ENCODE peak calls at places on chromosomes 3 and 15, in five cellular contexts. C, S, N, R and W are unnamed samples.

GRCh38 chr3:61371123-61371522 is 119.9 kb upstream of the FHIT start:
- DNase-seq in N (peak), C (peak), R (peak), S (peak), W (no peak)

GRCh38 chr3:116112686-116113085 is 332.6 kb downstream of the LSAMP start:
- DNase-seq in N (no peak), R (no peak), C (no peak), S (no peak), W (no peak)

GRCh38 chr3:194540268-194540937 is 53.6 kb upstream of the ATP13A3 start:
- DNase-seq in S (no peak), R (no peak), N (no peak), C (no peak), W (no peak)

GRCh38 chr3:181913254-181913653 is 201.5 kb downstream of the SOX2 start:
- DNase-seq in N (no peak), R (no peak), S (no peak), C (no peak), W (no peak)

GRCh38 chr15:65450556-65450955 is 27.8 kb upstream of the IGDCC4 start:
- DNase-seq in S (no peak), C (no peak), N (no peak), R (no peak), W (no peak)

GRCh38 chr15:56817266-56817665 is 84.0 kb upstream of the ZNF280D start:
- DNase-seq in C (no peak), S (no peak), R (no peak), N (no peak), W (no peak)

GRCh38 chr3:65669163-65669875 is 369.4 kb downstream of the MAGI1 start:
- DNase-seq in C (no peak), N (no peak), R (peak), S (no peak), W (no peak)

GRCh38 chr15:31930967-31931366 is 99.3 kb upstream of the CHRNA7 start:
- DNase-seq in S (no peak), N (no peak), R (no peak), C (no peak), W (no peak)

GRCh38 chr3:139552632-139553335 is 13.2 kb upstream of the RBP1 start:
- DNase-seq in N (no peak), R (no peak), C (no peak), S (no peak), W (no peak)

GRCh38 chr15:30921781-30922371 is 18.2 kb downstream of the FAN1 start:
- DNase-seq in S (no peak), C (peak), N (no peak), R (no peak), W (no peak)

GRCh38 chr3:122671543-122671942 is 9.1 kb upstream of the PARP14 start:
- DNase-seq in R (no peak), N (no peak), S (no peak), C (no peak), W (no peak)

GRCh38 chr3:55330355-55330754 is 156.8 kb downstream of the WNT5A start:
- DNase-seq in C (no peak), N (no peak), S (no peak), R (no peak), W (no peak)

GRCh38 chr3:129973853-129974252 is 667 bp upstream of the TRH start:
- DNase-seq in R (no peak), C (no peak), N (no peak), S (no peak), W (no peak)

GRCh38 chr15:69576948-69577351 is 124.3 kb downstream of the RPLP1 start:
- DNase-seq in C (no peak), N (no peak), R (no peak), S (peak), W (no peak)

GRCh38 chr3:42118762-42119361 is 27.7 kb downstream of the TRAK1 start:
- DNase-seq in R (peak), C (peak), N (peak), S (peak), W (no peak)

GRCh38 chr3:57935539-57935938 is 72.7 kb upstream of the FLNB start:
- DNase-seq in C (no peak), N (no peak), R (no peak), S (no peak), W (no peak)

GRCh38 chr3:150760431-150761200 is 2.4 kb downstream of the SIAH2 start:
- DNase-seq in N (peak), C (no peak), R (no peak), S (no peak), W (no peak)

GRCh38 chr3:39456159-39456558 is 11.3 kb upstream of the MOBP start:
- DNase-seq in S (no peak), C (no peak), N (no peak), R (no peak), W (no peak)

GRCh38 chr3:43894176-43895049 is 203.7 kb downstream of the ABHD5 start:
- DNase-seq in C (peak), R (no peak), S (peak), N (peak), W (no peak)

GRCh38 chr3:154389861-154390260 is 40.1 kb downstream of the GPR149 start:
- DNase-seq in C (no peak), R (peak), N (no peak), S (no peak), W (no peak)

GRCh38 chr3:73552700-73553099 is 72.0 kb downstream of the PDZRN3 start:
- DNase-seq in R (no peak), S (no peak), C (no peak), N (no peak), W (no peak)

GRCh38 chr15:96330450-96331140 is at the start of gene NR2F2:
- DNase-seq in R (peak), S (no peak), C (peak), N (peak), W (peak)

GRCh38 chr15:49239105-49239504 is 69.1 kb downstream of the GALK2 start:
- DNase-seq in N (no peak), S (no peak), C (no peak), R (no peak), W (no peak)

GRCh38 chr3:53182759-53183355 is 21.8 kb downstream of the PRKCD start:
- DNase-seq in R (no peak), S (no peak), N (no peak), C (no peak), W (no peak)

GRCh38 chr3:105863608-105864007 is 5.2 kb downstream of the CBLB start:
- DNase-seq in N (no peak), S (no peak), R (no peak), C (no peak), W (no peak)

GRCh38 chr3:127216415-127217261 is 23.7 kb downstream of the PRR23E start:
- DNase-seq in S (no peak), C (no peak), R (no peak), N (no peak), W (no peak)

GRCh38 chr3:167102071-167102470 is 278.0 kb downstream of the ZBBX start:
- DNase-seq in S (peak), N (no peak), C (no peak), R (peak), W (no peak)

GRCh38 chr3:138349926-138350665 is 1.7 kb downstream of the MRAS start:
- DNase-seq in S (no peak), N (no peak), C (peak), R (peak), W (no peak)

GRCh38 chr15:58676766-58677165 is 72.7 kb downstream of the ADAM10 start:
- DNase-seq in N (no peak), S (no peak), C (no peak), R (no peak), W (no peak)

GRCh38 chr15:58678683-58679082 is 70.8 kb downstream of the ADAM10 start:
- DNase-seq in N (no peak), R (no peak), C (no peak), S (no peak), W (no peak)

GRCh38 chr15:58682234-58682633 is 67.3 kb downstream of the ADAM10 start:
- DNase-seq in N (no peak), C (no peak), R (no peak), S (no peak), W (no peak)

DNA sequence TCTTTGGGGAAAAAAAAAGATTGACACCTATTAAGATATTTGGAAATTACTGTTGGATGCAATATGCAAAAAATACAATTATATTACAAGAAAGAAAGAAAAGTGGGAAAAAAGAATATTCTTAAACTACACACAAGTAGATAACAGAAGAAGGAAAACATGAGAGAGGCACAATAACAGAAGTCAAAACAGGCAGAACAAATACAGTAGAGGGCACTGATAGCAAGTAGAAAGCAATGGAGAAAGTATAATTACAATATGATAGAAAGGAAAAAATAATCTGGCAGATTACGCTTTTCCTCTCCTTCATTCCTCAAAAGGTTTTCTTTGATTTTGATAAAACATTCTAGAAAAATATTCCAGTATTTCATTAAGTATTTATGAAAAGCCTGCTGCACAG is 72.1 kb downstream of the ADAM10 start:
- DNase-seq in S (no peak), R (no peak), N (no peak), C (no peak), W (no peak)
- TF ChIP-seq CTCF in S (peak), R (no peak), N (peak), C (no peak), W (no peak)

GRCh38 chr3:158313344-158313927 is 203.5 kb downstream of the RSRC1 start:
- DNase-seq in R (peak), C (no peak), N (peak), S (peak), W (no peak)
- TF ChIP-seq CTCF in R (peak), C (peak), N (peak), S (peak), W (peak)

DNA sequence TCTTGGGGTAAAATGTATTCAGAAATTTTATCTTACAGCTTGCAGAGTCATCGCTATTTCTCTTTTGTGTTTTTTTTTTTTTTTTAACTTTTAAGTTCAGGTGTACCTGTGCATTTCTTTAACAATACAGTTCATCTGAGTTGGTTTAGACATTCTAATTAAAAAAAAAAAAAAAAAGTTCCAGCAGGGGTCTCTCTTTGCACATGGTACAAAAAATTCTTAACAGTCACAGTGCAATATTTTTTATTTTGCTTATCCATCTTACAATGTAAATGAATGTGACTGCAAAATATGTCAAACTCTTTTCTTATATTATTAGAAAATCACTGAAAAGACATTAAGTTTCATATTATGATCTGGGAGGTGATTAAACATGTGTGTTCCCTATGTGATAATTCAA is 47.5 kb upstream of the SLC9A9 start:
- DNase-seq in C (no peak), S (peak), R (no peak), N (peak), W (no peak)
- TF ChIP-seq CTCF in C (peak), S (peak), R (no peak), N (peak), W (peak)

GRCh38 chr15:83444936-83445335 is 2.2 kb upstream of the SH3GL3 start:
- DNase-seq in R (no peak), N (no peak), S (no peak), C (no peak), W (no peak)

GRCh38 chr15:83446417-83446816 is 724 bp upstream of the SH3GL3 start:
- DNase-seq in R (no peak), N (no peak), S (no peak), C (no peak), W (no peak)

GRCh38 chr15:83449250-83449671 is 2.1 kb downstream of the SH3GL3 start:
- DNase-seq in R (no peak), N (no peak), S (no peak), C (no peak), W (no peak)

GRCh38 chr15:83445653-83446052 is 1.5 kb upstream of the SH3GL3 start:
- DNase-seq in S (no peak), N (no peak), R (no peak), C (no peak), W (no peak)

DNA sequence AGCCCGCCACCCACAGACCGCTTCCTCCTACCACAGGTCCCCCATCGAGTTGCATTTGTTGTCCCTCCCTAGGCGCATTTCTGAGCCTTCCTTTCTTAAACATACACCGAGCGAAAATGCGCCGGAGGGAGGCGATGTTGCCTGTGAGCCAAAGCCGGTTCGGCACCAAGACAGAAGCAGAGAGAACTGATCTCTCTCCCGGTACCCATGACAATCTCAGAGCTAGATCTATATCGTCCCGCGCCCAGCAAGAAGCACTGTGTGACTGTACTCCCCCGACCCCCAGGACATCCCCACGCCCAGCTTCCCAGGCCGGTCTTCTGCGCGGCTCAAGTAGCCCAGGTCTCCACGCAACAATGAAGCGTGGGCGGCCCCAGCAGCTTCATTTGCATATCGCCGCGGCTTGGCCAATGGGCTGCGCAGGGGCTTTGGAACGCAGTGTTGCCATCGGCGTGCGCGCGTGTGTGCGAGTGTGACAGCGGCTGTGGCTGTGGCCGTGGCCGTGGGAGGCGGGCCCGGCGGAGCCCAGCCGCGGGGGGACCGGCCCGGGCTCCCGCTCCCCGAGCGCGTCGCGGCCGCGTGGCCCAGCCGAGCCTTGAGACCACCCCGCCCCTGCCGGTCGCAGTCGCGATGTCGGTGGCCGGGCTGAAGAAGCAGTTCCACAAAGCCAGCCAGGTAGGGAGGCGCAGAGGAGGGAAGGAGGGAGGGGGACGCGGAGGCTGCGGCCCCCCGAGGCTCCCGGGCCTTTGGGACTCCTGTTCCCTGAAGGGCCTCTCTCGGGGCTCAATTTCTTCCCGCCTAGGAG is at the start of gene SH3GL3:
- DNase-seq in S (no peak), R (no peak), C (peak), N (no peak), W (peak)
- TF ChIP-seq CTCF in S (no peak), R (no peak), C (no peak), N (no peak), W (no peak)

GRCh38 chr3:45995370-45996192 is at the start of gene FYCO1:
- DNase-seq in C (peak), R (peak), N (peak), S (peak), W (peak)
- TF ChIP-seq CTCF in C (no peak), R (peak), N (no peak), S (no peak), W (no peak)

GRCh38 chr15:74336061-74337005 is 31.1 kb downstream of the CYP11A1 start:
- DNase-seq in R (no peak), N (no peak), S (no peak), C (no peak), W (no peak)
- TF ChIP-seq CTCF in R (no peak), N (no peak), S (no peak), C (no peak), W (no peak)

DNA sequence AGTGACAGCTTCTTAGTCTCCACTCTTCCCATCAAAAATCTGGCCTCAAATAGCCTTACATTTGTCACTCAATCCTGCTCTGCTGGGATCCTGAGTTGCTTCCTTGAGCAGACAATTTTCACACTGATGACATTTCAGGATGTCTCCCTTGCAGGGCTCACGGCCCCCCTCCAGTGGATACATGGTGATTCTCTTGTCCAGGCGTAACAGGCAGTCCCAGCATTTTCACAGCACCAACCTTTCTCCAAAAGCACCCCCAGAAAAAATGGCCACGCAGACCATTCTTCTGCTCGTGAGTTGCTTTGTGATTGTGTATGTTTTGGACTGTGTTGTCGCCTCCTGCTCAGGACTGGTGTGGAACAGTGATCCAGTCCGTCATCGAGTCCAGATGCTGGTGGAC is 47.4 kb upstream of the WNT7A start:
- DNase-seq in R (peak), C (no peak), S (no peak), N (no peak), W (no peak)
- TF ChIP-seq CTCF in R (peak), C (peak), S (peak), N (no peak), W (no peak)

GRCh38 chr15:100902436-100903190 is 16.5 kb upstream of the LRRK1 start:
- DNase-seq in S (peak), C (no peak), R (peak), N (no peak), W (no peak)

GRCh38 chr15:100900895-100901169 is 18.3 kb upstream of the LRRK1 start:
- DNase-seq in C (no peak), N (no peak), R (no peak), S (no peak), W (no peak)

GRCh38 chr15:100903191-100903590 is 16.0 kb upstream of the LRRK1 start:
- DNase-seq in C (no peak), N (no peak), S (no peak), R (no peak), W (no peak)

GRCh38 chr15:100901296-100901695 is 17.9 kb upstream of the LRRK1 start:
- DNase-seq in C (no peak), R (no peak), S (no peak), N (no peak), W (no peak)

GRCh38 chr15:100901702-100902435 is 17.3 kb upstream of the LRRK1 start:
- DNase-seq in R (no peak), C (no peak), S (no peak), N (no peak), W (no peak)
- TF ChIP-seq CTCF in R (no peak), C (no peak), S (no peak), N (no peak), W (no peak)

GRCh38 chr15:88193415-88193814 is 63.1 kb downstream of the NTRK3 start:
- DNase-seq in N (no peak), S (no peak), C (no peak), R (peak), W (no peak)
- TF ChIP-seq CTCF in N (no peak), S (peak), C (no peak), R (no peak), W (no peak)